ENCODE peak calls at places on chromosome 21, in seven cellular contexts. One of them, this sample, is unnamed.
A peak's percentile ranks its signal among the peaks of the same experiment; 100 is the strongest.

GRCh38 chr21:28605138-28605537 is 387.5 kb downstream of the LTN1 start:
- DNase-seq in lower lobe of right lung: no peak
- DNase-seq in body of pancreas: no peak
- DNase-seq in astrocyte of the spinal cord: no peak
- DNase-seq in kidney epithelial cell: no peak
- DNase-seq in glutamatergic neuron: no peak
- DNase-seq in esophagus squamous epithelium: no peak
- DNase-seq in this sample: peak; percentile 6

GRCh38 chr21:34921151-34921550 is 128.0 kb downstream of the RUNX1 start:
- DNase-seq in lower lobe of right lung: no peak
- DNase-seq in body of pancreas: no peak
- DNase-seq in astrocyte of the spinal cord: no peak
- DNase-seq in kidney epithelial cell: no peak
- DNase-seq in glutamatergic neuron: no peak
- DNase-seq in esophagus squamous epithelium: no peak
- DNase-seq in this sample: no peak

GRCh38 chr21:26776320-26777021 is 68.7 kb downstream of the ADAMTS1 start:
- DNase-seq in lower lobe of right lung: no peak
- DNase-seq in body of pancreas: no peak
- DNase-seq in astrocyte of the spinal cord: peak; percentile 40
- DNase-seq in kidney epithelial cell: no peak
- DNase-seq in glutamatergic neuron: no peak
- DNase-seq in esophagus squamous epithelium: no peak
- DNase-seq in this sample: no peak

GRCh38 chr21:16124397-16125130 is 394.8 kb downstream of the USP25 start:
- DNase-seq in lower lobe of right lung: no peak
- DNase-seq in body of pancreas: no peak
- DNase-seq in astrocyte of the spinal cord: peak; percentile 82
- DNase-seq in kidney epithelial cell: peak; percentile 31
- DNase-seq in glutamatergic neuron: no peak
- DNase-seq in esophagus squamous epithelium: no peak
- DNase-seq in this sample: no peak

GRCh38 chr21:14451520-14451919 is 68.6 kb upstream of the HSPA13 start:
- DNase-seq in lower lobe of right lung: no peak
- DNase-seq in body of pancreas: no peak
- DNase-seq in astrocyte of the spinal cord: no peak
- DNase-seq in kidney epithelial cell: no peak
- DNase-seq in glutamatergic neuron: no peak
- DNase-seq in esophagus squamous epithelium: no peak
- DNase-seq in this sample: no peak

GRCh38 chr21:19781881-19782652 is 1216.1 kb upstream of the NCAM2 start:
- DNase-seq in lower lobe of right lung: no peak
- DNase-seq in body of pancreas: no peak
- DNase-seq in astrocyte of the spinal cord: no peak
- DNase-seq in kidney epithelial cell: no peak
- DNase-seq in glutamatergic neuron: peak; percentile 68
- DNase-seq in esophagus squamous epithelium: no peak
- DNase-seq in this sample: no peak

GRCh38 chr21:30072496-30072895 is 94.1 kb downstream of the CLDN17 start:
- DNase-seq in lower lobe of right lung: no peak
- DNase-seq in body of pancreas: peak; percentile 42
- DNase-seq in astrocyte of the spinal cord: peak; percentile 1
- DNase-seq in kidney epithelial cell: peak; percentile 5
- DNase-seq in glutamatergic neuron: peak; percentile 42
- DNase-seq in esophagus squamous epithelium: no peak
- DNase-seq in this sample: no peak

GRCh38 chr21:42699196-42699595 is 45.8 kb downstream of the PDE9A start:
- DNase-seq in lower lobe of right lung: no peak
- DNase-seq in body of pancreas: no peak
- DNase-seq in astrocyte of the spinal cord: no peak
- DNase-seq in kidney epithelial cell: no peak
- DNase-seq in glutamatergic neuron: no peak
- DNase-seq in esophagus squamous epithelium: no peak
- DNase-seq in this sample: no peak

GRCh38 chr21:29053656-29054055 is 19.8 kb downstream of the CCT8 start:
- DNase-seq in lower lobe of right lung: no peak
- DNase-seq in body of pancreas: no peak
- DNase-seq in astrocyte of the spinal cord: peak; percentile 44
- DNase-seq in kidney epithelial cell: no peak
- DNase-seq in glutamatergic neuron: no peak
- DNase-seq in esophagus squamous epithelium: no peak
- DNase-seq in this sample: no peak

GRCh38 chr21:42925114-42925907 is at the start of gene ERVH48-1:
- DNase-seq in lower lobe of right lung: no peak
- DNase-seq in body of pancreas: no peak
- DNase-seq in astrocyte of the spinal cord: no peak
- DNase-seq in kidney epithelial cell: no peak
- DNase-seq in glutamatergic neuron: no peak
- DNase-seq in esophagus squamous epithelium: no peak
- DNase-seq in this sample: no peak

GRCh38 chr21:15023782-15024181 is 41.0 kb downstream of the NRIP1 start:
- DNase-seq in lower lobe of right lung: no peak
- DNase-seq in body of pancreas: no peak
- DNase-seq in astrocyte of the spinal cord: no peak
- DNase-seq in kidney epithelial cell: no peak
- DNase-seq in glutamatergic neuron: no peak
- DNase-seq in esophagus squamous epithelium: no peak
- DNase-seq in this sample: no peak

GRCh38 chr21:42102946-42103345 is 31.8 kb downstream of the UMODL1 start:
- DNase-seq in lower lobe of right lung: no peak
- DNase-seq in body of pancreas: no peak
- DNase-seq in astrocyte of the spinal cord: no peak
- DNase-seq in kidney epithelial cell: no peak
- DNase-seq in glutamatergic neuron: no peak
- DNase-seq in esophagus squamous epithelium: no peak
- DNase-seq in this sample: no peak

GRCh38 chr21:35005077-35005476 is 44.0 kb downstream of the RUNX1 start:
- DNase-seq in lower lobe of right lung: no peak
- DNase-seq in body of pancreas: no peak
- DNase-seq in astrocyte of the spinal cord: no peak
- DNase-seq in kidney epithelial cell: no peak
- DNase-seq in glutamatergic neuron: no peak
- DNase-seq in esophagus squamous epithelium: no peak
- DNase-seq in this sample: no peak

GRCh38 chr21:42513151-42513984 is at the start of gene SLC37A1:
- DNase-seq in lower lobe of right lung: peak; percentile 62
- DNase-seq in body of pancreas: peak; percentile 53
- DNase-seq in astrocyte of the spinal cord: no peak
- DNase-seq in kidney epithelial cell: no peak
- DNase-seq in glutamatergic neuron: peak; percentile 48
- DNase-seq in esophagus squamous epithelium: no peak
- DNase-seq in this sample: peak; percentile 76

GRCh38 chr21:29849735-29850176 is 90.0 kb downstream of the GRIK1 start:
- DNase-seq in lower lobe of right lung: no peak
- DNase-seq in body of pancreas: peak; percentile 71
- DNase-seq in astrocyte of the spinal cord: peak; percentile 62
- DNase-seq in kidney epithelial cell: peak; percentile 12
- DNase-seq in glutamatergic neuron: peak; percentile 53
- DNase-seq in esophagus squamous epithelium: no peak
- DNase-seq in this sample: peak; percentile 44

GRCh38 chr21:33924079-33924765 is 8.6 kb upstream of the ATP5PO start:
- DNase-seq in lower lobe of right lung: peak; percentile 91
- DNase-seq in body of pancreas: peak; percentile 94
- DNase-seq in astrocyte of the spinal cord: peak; percentile 76
- DNase-seq in kidney epithelial cell: no peak
- DNase-seq in glutamatergic neuron: peak; percentile 93
- DNase-seq in esophagus squamous epithelium: peak; percentile 42
- DNase-seq in this sample: peak; percentile 77

DNA sequence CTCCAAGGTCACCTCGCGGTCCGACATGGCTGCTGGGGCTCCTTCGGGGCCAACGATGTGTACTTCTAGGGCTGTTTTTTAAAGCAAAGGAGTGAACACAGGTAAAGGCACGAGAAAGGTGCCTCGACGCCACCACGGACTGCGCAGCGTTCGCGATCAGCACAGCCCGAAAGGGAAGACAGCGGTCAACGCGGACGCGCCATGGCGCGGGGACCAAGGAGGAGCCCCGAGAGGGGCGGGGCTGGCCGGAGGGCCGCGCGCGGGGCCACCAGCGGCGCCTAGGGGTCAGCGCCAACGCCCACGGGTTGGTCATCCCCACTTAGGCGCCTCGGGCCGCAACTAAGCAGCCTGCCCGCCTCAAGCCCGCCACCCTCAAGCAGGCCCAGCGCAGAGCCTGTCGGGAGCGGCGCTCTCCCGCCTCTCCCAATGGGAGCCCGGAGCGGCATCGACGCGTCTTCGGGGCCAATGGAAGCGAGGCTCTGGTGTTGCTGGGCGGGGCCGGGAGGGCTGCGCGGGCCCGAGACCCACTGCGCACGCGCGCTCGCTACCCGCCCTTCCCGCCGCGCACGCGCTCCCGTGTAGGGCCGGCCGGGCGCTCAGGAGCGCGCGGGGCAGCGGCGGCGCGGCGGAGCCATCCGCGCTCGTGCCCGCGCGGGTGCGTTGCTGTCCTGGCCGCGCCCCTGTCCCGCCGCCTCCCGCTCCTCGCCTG is at the start of gene DIP2A:
- DNase-seq in lower lobe of right lung: peak; percentile 98
- DNase-seq in body of pancreas: peak; percentile 95
- DNase-seq in astrocyte of the spinal cord: peak; percentile 98
- DNase-seq in kidney epithelial cell: peak; percentile 78
- DNase-seq in glutamatergic neuron: peak; percentile 95
- DNase-seq in esophagus squamous epithelium: peak; percentile 61
- DNase-seq in this sample: peak; percentile 100
- TF ChIP-seq CTCF in lower lobe of right lung: peak; percentile 14
- TF ChIP-seq CTCF in body of pancreas: no peak
- TF ChIP-seq CTCF in astrocyte of the spinal cord: no peak
- TF ChIP-seq CTCF in kidney epithelial cell: no peak
- TF ChIP-seq CTCF in glutamatergic neuron: no peak
- TF ChIP-seq CTCF in esophagus squamous epithelium: no peak
- TF ChIP-seq CTCF in this sample: peak; percentile 11

DNA sequence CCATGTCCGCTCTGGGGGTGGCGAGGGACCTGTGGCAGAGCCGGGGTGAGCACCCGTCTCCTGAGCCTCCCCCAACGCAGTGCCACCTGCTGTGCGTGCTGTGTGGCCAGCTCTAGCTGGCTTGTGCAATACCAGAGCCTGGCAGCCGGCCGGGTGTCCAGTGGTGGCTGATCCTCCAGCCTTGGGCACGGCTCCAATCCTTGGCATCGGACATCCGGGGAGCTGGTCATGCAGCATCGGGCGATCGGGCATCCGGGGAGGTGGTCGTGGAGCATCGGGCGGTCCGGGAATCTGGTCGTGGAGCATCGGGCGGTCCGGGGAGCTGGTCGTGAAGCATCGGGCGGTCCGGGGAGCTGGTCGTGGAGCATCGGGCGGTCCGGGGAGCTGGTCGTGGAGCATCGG is 8.1 kb downstream of the SLX9 start:
- DNase-seq in lower lobe of right lung: peak; percentile 48
- DNase-seq in body of pancreas: peak; percentile 40
- DNase-seq in astrocyte of the spinal cord: no peak
- DNase-seq in kidney epithelial cell: no peak
- DNase-seq in glutamatergic neuron: peak; percentile 17
- DNase-seq in esophagus squamous epithelium: no peak
- DNase-seq in this sample: no peak
- TF ChIP-seq CTCF in lower lobe of right lung: no peak
- TF ChIP-seq CTCF in body of pancreas: no peak
- TF ChIP-seq CTCF in astrocyte of the spinal cord: no peak
- TF ChIP-seq CTCF in kidney epithelial cell: no peak
- TF ChIP-seq CTCF in glutamatergic neuron: no peak
- TF ChIP-seq CTCF in esophagus squamous epithelium: no peak
- TF ChIP-seq CTCF in this sample: no peak

GRCh38 chr21:44377201-44377921 is 23.9 kb downstream of the TRPM2 start:
- DNase-seq in lower lobe of right lung: no peak
- DNase-seq in body of pancreas: no peak
- DNase-seq in astrocyte of the spinal cord: no peak
- DNase-seq in kidney epithelial cell: no peak
- DNase-seq in glutamatergic neuron: no peak
- DNase-seq in esophagus squamous epithelium: no peak
- DNase-seq in this sample: peak; percentile 35
- TF ChIP-seq CTCF in lower lobe of right lung: no peak
- TF ChIP-seq CTCF in body of pancreas: no peak
- TF ChIP-seq CTCF in astrocyte of the spinal cord: no peak
- TF ChIP-seq CTCF in kidney epithelial cell: no peak
- TF ChIP-seq CTCF in glutamatergic neuron: no peak
- TF ChIP-seq CTCF in esophagus squamous epithelium: no peak
- TF ChIP-seq CTCF in this sample: no peak

GRCh38 chr21:17730782-17731181 is 88.4 kb downstream of the C21orf91 start:
- DNase-seq in lower lobe of right lung: no peak
- DNase-seq in body of pancreas: no peak
- DNase-seq in astrocyte of the spinal cord: peak; percentile 29
- DNase-seq in kidney epithelial cell: no peak
- DNase-seq in glutamatergic neuron: no peak
- DNase-seq in esophagus squamous epithelium: no peak
- DNase-seq in this sample: no peak

GRCh38 chr21:17727361-17727760 is 91.8 kb downstream of the C21orf91 start:
- DNase-seq in lower lobe of right lung: no peak
- DNase-seq in body of pancreas: no peak
- DNase-seq in astrocyte of the spinal cord: no peak
- DNase-seq in kidney epithelial cell: no peak
- DNase-seq in glutamatergic neuron: no peak
- DNase-seq in esophagus squamous epithelium: no peak
- DNase-seq in this sample: no peak

GRCh38 chr21:17725339-17725738 is 93.8 kb downstream of the C21orf91 start:
- DNase-seq in lower lobe of right lung: no peak
- DNase-seq in body of pancreas: peak; percentile 8
- DNase-seq in astrocyte of the spinal cord: no peak
- DNase-seq in kidney epithelial cell: no peak
- DNase-seq in glutamatergic neuron: no peak
- DNase-seq in esophagus squamous epithelium: no peak
- DNase-seq in this sample: no peak

GRCh38 chr21:17729455-17729854 is 89.7 kb downstream of the C21orf91 start:
- DNase-seq in lower lobe of right lung: no peak
- DNase-seq in body of pancreas: no peak
- DNase-seq in astrocyte of the spinal cord: no peak
- DNase-seq in kidney epithelial cell: no peak
- DNase-seq in glutamatergic neuron: no peak
- DNase-seq in esophagus squamous epithelium: no peak
- DNase-seq in this sample: no peak

GRCh38 chr21:17726047-17726446 is 93.1 kb downstream of the C21orf91 start:
- DNase-seq in lower lobe of right lung: no peak
- DNase-seq in body of pancreas: no peak
- DNase-seq in astrocyte of the spinal cord: no peak
- DNase-seq in kidney epithelial cell: no peak
- DNase-seq in glutamatergic neuron: no peak
- DNase-seq in esophagus squamous epithelium: no peak
- DNase-seq in this sample: no peak
- TF ChIP-seq CTCF in lower lobe of right lung: peak; percentile 28
- TF ChIP-seq CTCF in body of pancreas: no peak
- TF ChIP-seq CTCF in astrocyte of the spinal cord: peak; percentile 23
- TF ChIP-seq CTCF in kidney epithelial cell: peak; percentile 7
- TF ChIP-seq CTCF in glutamatergic neuron: no peak
- TF ChIP-seq CTCF in esophagus squamous epithelium: no peak
- TF ChIP-seq CTCF in this sample: no peak

DNA sequence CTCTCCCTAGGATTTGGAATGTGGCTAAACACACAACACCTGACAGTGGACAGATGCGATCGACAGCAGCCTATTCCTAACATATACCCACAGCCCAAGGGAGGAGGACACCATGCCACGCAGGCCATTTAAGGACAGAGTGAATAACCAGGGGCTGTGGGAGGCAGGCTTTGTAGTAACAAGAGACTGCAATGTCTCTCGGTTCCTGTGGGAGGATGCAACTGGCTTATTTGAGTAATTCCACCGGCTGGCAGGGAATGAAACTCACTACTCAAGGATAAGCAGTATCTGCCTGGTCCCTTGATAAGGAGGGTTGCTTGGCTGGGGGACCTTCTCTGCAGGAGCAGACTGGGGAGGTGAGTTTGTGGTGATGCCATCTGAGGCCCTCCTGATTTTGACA is 109.6 kb downstream of the PCP4 start:
- DNase-seq in lower lobe of right lung: no peak
- DNase-seq in body of pancreas: no peak
- DNase-seq in astrocyte of the spinal cord: no peak
- DNase-seq in kidney epithelial cell: no peak
- DNase-seq in glutamatergic neuron: no peak
- DNase-seq in esophagus squamous epithelium: no peak
- DNase-seq in this sample: no peak
- TF ChIP-seq CTCF in lower lobe of right lung: no peak
- TF ChIP-seq CTCF in body of pancreas: no peak
- TF ChIP-seq CTCF in astrocyte of the spinal cord: no peak
- TF ChIP-seq CTCF in kidney epithelial cell: no peak
- TF ChIP-seq CTCF in glutamatergic neuron: no peak
- TF ChIP-seq CTCF in esophagus squamous epithelium: no peak
- TF ChIP-seq CTCF in this sample: no peak